ENCODE peak calls at places on chromosome 1, in seven cellular contexts. M is HFF-Myc, K is endothelial cell of umbilical vein, F is AG10803, Q is ovary, C is HepG2, E is heart right ventricle. P is an unnamed sample.

GRCh38 chr1:18479484-18479883 is 1.2 kb upstream of the KLHDC7A start:
- DNase-seq in F (peak), Q (no peak), C (no peak), E (no peak), M (no peak), K (no peak), P (no peak)

GRCh38 chr1:208058212-208059155 is 147.6 kb upstream of the CD34 start:
- DNase-seq in M (no peak), K (no peak), Q (no peak), F (no peak), C (no peak), E (no peak), P (no peak)

GRCh38 chr1:152328801-152329391 is 3.9 kb upstream of the FLG start:
- DNase-seq in K (no peak), C (no peak), F (peak), M (no peak), E (no peak), Q (no peak), P (peak)

GRCh38 chr1:241998412-241998921 is 431 bp downstream of the MAP1LC3C start:
- DNase-seq in E (peak), M (no peak), F (peak), K (peak), Q (peak), C (peak), P (peak)

GRCh38 chr1:20551161-20551560 is 1.2 kb upstream of the FAM43B start:
- DNase-seq in E (peak), F (no peak), K (no peak), Q (no peak), C (no peak), M (no peak), P (no peak)

GRCh38 chr1:80656011-80656627 is 1144.6 kb upstream of the ADGRL2 start:
- DNase-seq in M (no peak), C (peak), K (no peak), E (no peak), Q (no peak), F (no peak), P (no peak)

GRCh38 chr1:167273027-167273800 is 52.5 kb downstream of the POU2F1 start:
- DNase-seq in K (no peak), Q (no peak), M (peak), F (peak), C (no peak), E (no peak), P (peak)

GRCh38 chr1:13830170-13830569 is 130.2 kb downstream of the PRDM2 start:
- DNase-seq in C (no peak), M (no peak), E (no peak), Q (peak), F (no peak), K (no peak), P (no peak)

GRCh38 chr1:38953433-38953860 is 11.8 kb upstream of the RHBDL2 start:
- DNase-seq in Q (no peak), F (no peak), K (no peak), C (no peak), E (no peak), M (no peak), P (no peak)

GRCh38 chr1:172585861-172586260 is 52.9 kb downstream of the SUCO start:
- DNase-seq in F (no peak), K (no peak), Q (no peak), C (no peak), M (no peak), E (no peak), P (no peak)

GRCh38 chr1:32681501-32681900 is 21.1 kb downstream of the SYNC start:
- DNase-seq in K (no peak), E (no peak), C (no peak), Q (no peak), F (peak), M (no peak), P (peak)

GRCh38 chr1:161176468-161177111 is 717 bp downstream of the B4GALT3 start:
- DNase-seq in Q (no peak), F (no peak), K (no peak), E (no peak), M (no peak), C (no peak), P (no peak)

GRCh38 chr1:61519631-61520030 is 205.3 kb downstream of the TM2D1 start:
- DNase-seq in C (no peak), Q (no peak), M (no peak), E (no peak), K (no peak), F (no peak), P (no peak)

GRCh38 chr1:232893481-232894313 is 56.7 kb upstream of the NTPCR start:
- DNase-seq in Q (no peak), C (no peak), F (no peak), M (no peak), K (no peak), E (no peak), P (no peak)

GRCh38 chr1:59007820-59008598 is 224.2 kb upstream of the JUN start:
- DNase-seq in K (peak), C (no peak), E (no peak), F (no peak), M (no peak), Q (peak), P (peak)

GRCh38 chr1:205108464-205108863 is 13.3 kb downstream of the RBBP5 start:
- DNase-seq in C (no peak), Q (no peak), K (no peak), F (peak), E (no peak), M (no peak), P (no peak)

GRCh38 chr1:15188145-15188544 is 34.6 kb downstream of the TMEM51 start:
- DNase-seq in E (no peak), K (no peak), F (no peak), M (no peak), C (no peak), Q (no peak), P (no peak)

GRCh38 chr1:213939888-213940287 is 47.9 kb upstream of the PROX1 start:
- DNase-seq in F (no peak), E (no peak), K (no peak), M (no peak), Q (no peak), C (no peak), P (no peak)

GRCh38 chr1:46003315-46003714 is 129.1 kb downstream of the PIK3R3 start:
- DNase-seq in M (no peak), E (no peak), C (peak), K (no peak), F (no peak), Q (no peak), P (no peak)

GRCh38 chr1:145978860-145979745 is 14.6 kb downstream of the POLR3GL start:
- DNase-seq in E (peak), K (peak), Q (peak), C (peak), F (peak), M (peak), P (peak)

GRCh38 chr1:156571959-156572662 is at the start of gene IQGAP3:
- DNase-seq in Q (peak), K (peak), M (no peak), E (peak), F (peak), C (peak), P (peak)

GRCh38 chr1:1432951-1433803 is 2.3 kb upstream of the VWA1 start:
- DNase-seq in Q (peak), E (peak), C (peak), M (no peak), K (no peak), F (no peak), P (no peak)

GRCh38 chr1:67948155-67949075 is 102.0 kb downstream of the DIRAS3 start:
- DNase-seq in Q (no peak), F (peak), M (peak), C (no peak), K (no peak), E (no peak), P (peak)

GRCh38 chr1:46084553-46085448 is 47.6 kb downstream of the PIK3R3 start:
- DNase-seq in E (no peak), F (peak), M (no peak), Q (no peak), C (no peak), K (no peak), P (peak)

GRCh38 chr1:114735479-114735878 is 18.9 kb upstream of the NRAS start:
- DNase-seq in K (no peak), F (no peak), C (no peak), E (no peak), Q (no peak), M (no peak), P (no peak)

GRCh38 chr1:20390589-20391331 is 95.2 kb downstream of the CAMK2N1 start:
- DNase-seq in F (no peak), C (no peak), K (peak), E (no peak), Q (no peak), M (no peak), P (peak)

GRCh38 chr1:98546319-98546718 is 115.2 kb upstream of the SNX7 start:
- DNase-seq in C (no peak), E (no peak), K (no peak), F (peak), Q (no peak), M (no peak), P (no peak)

GRCh38 chr1:2533356-2533755 is 3.3 kb upstream of the HES5 start:
- DNase-seq in K (no peak), Q (no peak), M (no peak), C (no peak), E (no peak), F (peak), P (no peak)

GRCh38 chr1:245606157-245606725 is 451.5 kb downstream of the KIF26B start:
- DNase-seq in C (no peak), M (no peak), Q (no peak), F (no peak), K (no peak), E (no peak), P (no peak)

GRCh38 chr1:209884665-209885117 is 53.3 kb upstream of the SYT14 start:
- DNase-seq in M (peak), F (peak), C (peak), Q (peak), K (peak), E (no peak), P (peak)

GRCh38 chr1:27111771-27112573 is 43.0 kb downstream of the SLC9A1 start:
- DNase-seq in M (peak), F (peak), C (peak), E (peak), Q (peak), K (peak), P (peak)

GRCh38 chr1:116268211-116268610 is 104.8 kb upstream of the ATP1A1 start:
- DNase-seq in F (peak), K (no peak), E (peak), M (no peak), C (no peak), Q (no peak), P (no peak)

GRCh38 chr1:46673749-46674182 is 2.1 kb downstream of the TEX38 start:
- DNase-seq in E (no peak), Q (no peak), K (peak), C (no peak), M (no peak), F (no peak), P (no peak)

GRCh38 chr1:183306317-183307042 is 111.7 kb downstream of the NMNAT2 start:
- DNase-seq in Q (no peak), C (peak), F (no peak), E (no peak), K (peak), M (no peak), P (no peak)

GRCh38 chr1:235946570-235946981 is 79.9 kb upstream of the LYST start:
- DNase-seq in Q (no peak), E (no peak), F (peak), K (no peak), C (no peak), M (no peak), P (peak)

GRCh38 chr1:150561830-150562367 is 12.7 kb downstream of the ADAMTSL4 start:
- DNase-seq in E (peak), C (peak), K (peak), F (peak), Q (peak), M (peak), P (peak)

GRCh38 chr1:94246692-94247145 is 9.3 kb upstream of the ARHGAP29 start:
- DNase-seq in Q (no peak), C (no peak), E (no peak), F (no peak), K (peak), M (no peak), P (no peak)
- H3K4me3 ChIP-seq in Q (peak), C (peak), E (peak), F (peak), K (peak), M (peak), P (peak)

DNA sequence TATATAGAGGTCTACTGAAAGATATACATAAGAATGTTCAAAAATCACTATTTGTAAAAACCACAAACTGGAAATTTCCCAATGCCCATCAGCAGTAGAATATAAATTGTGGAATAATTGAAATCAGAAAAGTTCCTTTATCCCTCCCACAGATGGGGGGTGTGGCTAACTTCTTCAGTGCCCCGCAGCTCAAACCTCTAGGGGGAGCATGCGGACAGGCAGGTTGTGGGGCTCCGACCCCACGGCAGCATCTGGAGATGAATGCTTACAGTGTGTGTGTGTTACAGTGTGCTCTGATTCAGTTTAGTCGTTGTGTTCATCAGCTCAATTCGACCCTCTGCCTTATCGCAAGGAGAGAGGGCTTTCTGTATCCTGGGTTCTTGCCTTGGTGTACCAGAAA is 262.1 kb upstream of the LRRC7 start:
- DNase-seq in E (no peak), M (no peak), C (peak), K (no peak), Q (no peak), F (no peak), P (no peak)
- TF ChIP-seq CTCF in E (no peak), M (peak), C (no peak), K (peak), Q (no peak), F (no peak), P (no peak)

GRCh38 chr1:55231745-55232144 is 16.6 kb upstream of the USP24 start:
- DNase-seq in E (no peak), F (no peak), C (no peak), Q (no peak), M (no peak), K (no peak), P (no peak)

GRCh38 chr1:55234016-55234415 is 18.9 kb upstream of the USP24 start:
- DNase-seq in C (no peak), M (no peak), K (no peak), E (no peak), Q (no peak), F (peak), P (no peak)

GRCh38 chr1:55232448-55233148 is 17.4 kb upstream of the USP24 start:
- DNase-seq in E (no peak), M (no peak), F (no peak), C (no peak), Q (no peak), K (no peak), P (no peak)

GRCh38 chr1:55235722-55236121 is 20.6 kb upstream of the USP24 start:
- DNase-seq in M (peak), E (no peak), C (no peak), Q (no peak), K (peak), F (peak), P (peak)

DNA sequence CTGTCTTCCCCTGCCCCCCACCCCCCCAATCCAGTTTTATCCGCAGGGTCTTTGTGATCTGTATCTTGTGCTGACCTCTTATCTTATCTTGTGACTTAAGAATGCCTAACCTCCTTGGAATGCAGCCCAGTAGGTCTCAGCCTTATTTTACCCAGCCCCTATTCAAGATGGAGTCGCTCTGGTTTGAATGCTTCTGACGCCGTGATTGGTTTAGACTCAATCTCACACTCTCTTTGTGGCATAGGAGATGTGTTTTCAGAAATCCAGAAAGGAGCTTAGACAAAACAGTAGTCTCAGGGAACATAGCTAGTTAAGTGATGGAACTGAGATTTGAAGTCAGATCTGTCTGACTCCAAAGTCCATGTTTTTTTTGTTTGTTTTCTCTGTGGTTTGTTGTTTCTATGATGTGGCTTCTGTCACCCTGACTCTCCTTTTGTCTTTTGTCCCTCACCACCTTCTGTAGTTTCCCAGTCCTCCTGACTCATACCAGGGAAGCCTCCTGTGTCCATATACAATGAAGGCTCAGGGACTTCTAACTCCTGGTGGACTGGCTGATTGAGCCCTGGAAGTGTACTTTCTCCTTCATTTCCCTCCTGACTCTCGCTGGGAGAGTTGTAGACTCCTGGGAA is 18.1 kb upstream of the USP24 start:
- DNase-seq in E (no peak), K (no peak), C (peak), F (no peak), Q (no peak), M (no peak), P (no peak)
- H3K4me3 ChIP-seq in E (no peak), K (no peak), C (peak), F (no peak), Q (no peak), M (no peak), P (no peak)

GRCh38 chr1:203628185-203628996 is 1.8 kb downstream of the ATP2B4 start:
- DNase-seq in C (no peak), E (peak), F (peak), Q (peak), M (no peak), K (peak), P (peak)
- TF ChIP-seq CTCF in C (no peak), E (peak), F (peak), Q (peak), M (peak), K (peak), P (peak)

GRCh38 chr1:203186446-203187305 is at the start of gene CHI3L1:
- DNase-seq in M (no peak), E (no peak), F (no peak), K (no peak), C (no peak), Q (peak), P (no peak)
- H3K4me3 ChIP-seq in M (no peak), E (no peak), F (no peak), K (no peak), C (no peak), Q (no peak), P (no peak)

DNA sequence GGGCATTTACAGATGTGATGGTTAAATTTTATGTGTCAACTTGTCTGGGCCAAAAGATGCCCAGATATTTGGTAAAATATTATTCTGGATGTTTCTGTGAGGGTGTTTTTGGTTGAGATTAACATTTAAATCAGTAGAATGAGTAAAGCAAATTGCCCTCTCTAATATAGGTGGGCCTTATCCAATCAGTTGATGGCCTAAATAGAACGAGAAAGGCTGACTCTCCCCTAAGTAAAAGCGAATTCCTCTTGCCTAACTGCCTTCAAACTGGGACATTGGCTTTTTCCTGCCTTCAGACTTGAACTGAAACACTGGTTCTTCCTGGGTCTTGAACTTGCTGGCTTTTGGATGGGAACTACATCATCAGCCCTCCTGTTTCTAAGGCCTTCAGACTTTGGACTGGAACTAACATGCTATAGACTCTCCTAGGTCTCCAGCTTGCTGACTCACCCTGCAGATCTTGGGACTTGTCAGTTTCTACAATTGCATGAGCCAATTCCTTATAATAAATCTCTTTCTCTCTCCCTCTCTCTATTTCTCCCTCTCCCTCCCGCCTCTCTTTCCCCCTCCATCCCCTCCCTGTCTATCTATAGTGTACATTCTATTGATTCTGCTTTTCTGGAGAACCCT is 10.2 kb upstream of the NAV1 start:
- DNase-seq in Q (no peak), E (no peak), M (no peak), F (peak), K (no peak), C (no peak), P (peak)
- TF ChIP-seq CTCF in Q (no peak), E (no peak), M (no peak), F (no peak), K (no peak), C (no peak), P (no peak)

GRCh38 chr1:90724361-90724760 is 7.3 kb upstream of the BARHL2 start:
- DNase-seq in K (no peak), M (no peak), C (no peak), E (no peak), Q (no peak), F (no peak), P (no peak)
- H3K4me3 ChIP-seq in K (no peak), M (no peak), C (no peak), E (no peak), Q (no peak), F (no peak), P (no peak)

GRCh38 chr1:9181990-9182783 is 52.4 kb upstream of the H6PD start:
- DNase-seq in K (peak), M (no peak), E (peak), Q (peak), F (peak), C (peak), P (peak)
- TF ChIP-seq CTCF in K (peak), M (peak), E (no peak), Q (no peak), F (no peak), C (peak), P (peak)

GRCh38 chr1:29271724-29272123 is 35.4 kb downstream of the PTPRU start:
- DNase-seq in Q (peak), C (peak), M (no peak), E (peak), K (peak), F (peak), P (peak)
- H3K4me3 ChIP-seq in Q (no peak), C (no peak), M (no peak), E (no peak), K (no peak), F (peak), P (peak)

P was measured in fibroblast of the aortic adventitia.